ENCODE peak calls at places on chromosomes 4 and X, in five cellular contexts. K, D, X, S and F are unnamed samples.

GRCh38 chrX:40434947-40435346 is 145.8 kb upstream of the ATP6AP2 start:
- DNase-seq in K (peak), D (no peak), X (no peak), S (peak), F (no peak)

GRCh38 chr4:96126227-96126626 is 286.3 kb downstream of the PDHA2 start:
- DNase-seq in K (no peak), D (no peak), X (no peak), S (no peak), F (no peak)

GRCh38 chrX:151970027-151970426 is 4.4 kb downstream of the GABRE start:
- DNase-seq in K (no peak), D (no peak), X (no peak), S (no peak), F (no peak)

GRCh38 chrX:45623266-45623665 is 422.6 kb upstream of the DIPK2B start:
- DNase-seq in K (no peak), D (no peak), X (no peak), S (no peak), F (no peak)

GRCh38 chr4:128812360-128812958 is 3.0 kb downstream of the JADE1 start:
- DNase-seq in K (peak), D (peak), X (no peak), S (peak), F (peak)

GRCh38 chr4:89303177-89303576 is 4.4 kb downstream of the GPRIN3 start:
- DNase-seq in K (no peak), D (peak), X (no peak), S (no peak), F (peak)

GRCh38 chr4:1048781-1049590 is 37.6 kb downstream of the FGFRL1 start:
- DNase-seq in K (no peak), D (peak), X (no peak), S (peak), F (peak)

GRCh38 chr4:101230806-101231426 is 116.4 kb downstream of the PPP3CA start:
- DNase-seq in K (no peak), D (no peak), X (no peak), S (no peak), F (no peak)

GRCh38 chr4:88005086-88005485 is 2.3 kb upstream of the PKD2 start:
- DNase-seq in K (no peak), D (no peak), X (no peak), S (no peak), F (no peak)

GRCh38 chr4:88009871-88010270 is 2.4 kb downstream of the PKD2 start:
- DNase-seq in K (no peak), D (no peak), X (no peak), S (no peak), F (no peak)

GRCh38 chrX:68647156-68647957 is at the start of gene STARD8:
- DNase-seq in K (no peak), D (peak), X (no peak), S (peak), F (no peak)

GRCh38 chr4:163540977-163541376 is 46.5 kb downstream of the TMA16 start:
- DNase-seq in K (no peak), D (no peak), X (no peak), S (no peak), F (no peak)

GRCh38 chr4:146643812-146644401 is 5.2 kb downstream of the POU4F2 start:
- DNase-seq in K (no peak), D (no peak), X (no peak), S (no peak), F (no peak)

GRCh38 chrX:154918060-154918483 is 31.9 kb downstream of the F8A1 start:
- DNase-seq in K (no peak), D (no peak), X (peak), S (peak), F (peak)

GRCh38 chrX:46251755-46252154 is 293.5 kb downstream of the ZNF674 start:
- DNase-seq in K (no peak), D (no peak), X (no peak), S (no peak), F (no peak)

GRCh38 chr4:151045907-151046306 is 30.8 kb upstream of the LRBA start:
- DNase-seq in K (peak), D (no peak), X (no peak), S (peak), F (no peak)